ENCODE peak calls at places on chromosome 17, in nine cellular contexts. H is testis; U is cardiac muscle cell; Y is cardiac fibroblast; K is transverse colon; L is CD8-positive, alpha-beta memory T cell; I is CD4-positive, alpha-beta memory T cell; Q is HCT116; E is stomach. A is an unnamed sample.

GRCh38 chr17:76071497-76072148 is 694 bp downstream of the SRP68 start:
- DNase-seq in I (no peak), E (no peak), H (peak), L (no peak), K (no peak), Y (no peak), U (no peak), Q (no peak), A (no peak)

GRCh38 chr17:28598389-28598788 is 436 bp downstream of the SPAG5 start:
- DNase-seq in Y (no peak), K (no peak), Q (no peak), E (no peak), U (no peak), L (no peak), I (no peak), H (no peak), A (no peak)

GRCh38 chr17:13306310-13306962 is 288.6 kb upstream of the ELAC2 start:
- DNase-seq in U (peak), L (no peak), K (no peak), I (no peak), Y (peak), Q (peak), E (no peak), H (peak), A (no peak)

GRCh38 chr17:65177901-65178300 is 40.7 kb downstream of the RGS9 start:
- DNase-seq in H (no peak), I (no peak), Y (peak), L (no peak), E (no peak), U (no peak), K (no peak), Q (no peak), A (no peak)

GRCh38 chr17:19978206-19978802 is 676 bp upstream of the AKAP10 start:
- DNase-seq in U (no peak), H (no peak), L (no peak), Y (peak), E (no peak), I (peak), Q (no peak), K (no peak), A (peak)

GRCh38 chr17:63701477-63702222 is 1.7 kb upstream of the LIMD2 start:
- DNase-seq in Y (no peak), E (peak), H (peak), I (peak), L (peak), Q (no peak), U (no peak), K (peak), A (no peak)

GRCh38 chr17:47279062-47279801 is 25.6 kb downstream of the ITGB3 start:
- DNase-seq in I (no peak), E (peak), Q (no peak), L (no peak), Y (peak), H (no peak), U (peak), K (peak), A (no peak)

GRCh38 chr17:2042355-2042929 is 620 bp downstream of the OVCA2 start:
- DNase-seq in U (peak), I (no peak), Q (no peak), E (no peak), K (no peak), H (no peak), L (no peak), Y (peak), A (no peak)

GRCh38 chr17:6244253-6244652 is 174.1 kb downstream of the WSCD1 start:
- DNase-seq in L (no peak), Y (no peak), K (no peak), E (no peak), I (no peak), H (no peak), U (no peak), Q (no peak), A (no peak)

GRCh38 chr17:51643702-51644490 is 383.6 kb downstream of the UTP18 start:
- DNase-seq in H (no peak), L (no peak), Y (no peak), U (no peak), Q (no peak), K (no peak), I (no peak), E (no peak), A (no peak)

GRCh38 chr17:48609754-48610281 is 999 bp downstream of the HOXB7 start:
- DNase-seq in I (no peak), E (no peak), L (no peak), H (no peak), Y (no peak), K (no peak), U (no peak), Q (no peak), A (no peak)

GRCh38 chr17:27578718-27579085 is 52.3 kb upstream of the LGALS9 start:
- DNase-seq in Y (peak), U (no peak), Q (no peak), K (no peak), L (no peak), I (no peak), H (no peak), E (no peak), A (no peak)

DNA sequence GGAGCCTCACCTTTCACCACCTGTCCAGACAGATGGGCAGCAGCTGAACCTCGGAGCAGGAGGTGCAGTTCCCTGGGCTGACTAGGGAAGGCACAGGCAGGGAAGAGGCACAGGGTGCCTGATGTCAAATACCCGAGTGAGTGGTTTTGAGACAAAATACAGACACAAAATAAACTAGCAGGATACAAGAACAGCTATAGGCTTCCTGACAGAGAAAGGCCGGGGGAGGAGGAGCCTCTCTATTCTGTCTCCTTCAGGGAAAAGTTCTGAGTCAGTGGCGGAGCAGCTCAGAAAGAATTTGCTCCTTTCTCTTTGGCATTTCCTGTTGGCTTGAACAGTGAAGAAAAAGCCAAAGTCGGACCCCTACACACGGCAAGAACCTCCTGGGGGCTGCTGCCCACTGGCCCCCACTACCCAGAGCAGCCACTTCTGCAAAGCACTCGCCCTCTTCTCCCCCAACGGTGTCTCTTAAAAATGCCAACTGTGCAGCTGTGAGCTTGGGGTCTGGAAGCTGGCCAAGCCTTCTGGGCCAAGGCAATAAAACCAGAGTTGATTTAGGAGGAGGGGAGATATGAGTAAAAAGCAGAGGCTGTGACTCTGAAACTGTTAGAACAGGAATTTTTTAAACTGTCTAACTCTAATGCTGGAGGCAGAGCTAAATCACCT is 14.4 kb upstream of the FAAP100 start:
- DNase-seq in I (no peak), H (peak), Q (peak), U (no peak), E (peak), K (peak), Y (peak), L (no peak), A (peak)
- H3K4me3 ChIP-seq in I (no peak), H (no peak), Q (peak), U (no peak), E (peak), K (no peak), Y (no peak), L (no peak), A (no peak)

GRCh38 chr17:36608794-36609497 is 7.6 kb downstream of the MRM1 start:
- DNase-seq in Y (peak), K (peak), L (no peak), E (no peak), Q (peak), H (peak), U (peak), I (no peak), A (peak)
- H3K4me3 ChIP-seq in Y (no peak), K (no peak), L (no peak), E (no peak), Q (no peak), H (no peak), U (no peak), I (no peak), A (no peak)

DNA sequence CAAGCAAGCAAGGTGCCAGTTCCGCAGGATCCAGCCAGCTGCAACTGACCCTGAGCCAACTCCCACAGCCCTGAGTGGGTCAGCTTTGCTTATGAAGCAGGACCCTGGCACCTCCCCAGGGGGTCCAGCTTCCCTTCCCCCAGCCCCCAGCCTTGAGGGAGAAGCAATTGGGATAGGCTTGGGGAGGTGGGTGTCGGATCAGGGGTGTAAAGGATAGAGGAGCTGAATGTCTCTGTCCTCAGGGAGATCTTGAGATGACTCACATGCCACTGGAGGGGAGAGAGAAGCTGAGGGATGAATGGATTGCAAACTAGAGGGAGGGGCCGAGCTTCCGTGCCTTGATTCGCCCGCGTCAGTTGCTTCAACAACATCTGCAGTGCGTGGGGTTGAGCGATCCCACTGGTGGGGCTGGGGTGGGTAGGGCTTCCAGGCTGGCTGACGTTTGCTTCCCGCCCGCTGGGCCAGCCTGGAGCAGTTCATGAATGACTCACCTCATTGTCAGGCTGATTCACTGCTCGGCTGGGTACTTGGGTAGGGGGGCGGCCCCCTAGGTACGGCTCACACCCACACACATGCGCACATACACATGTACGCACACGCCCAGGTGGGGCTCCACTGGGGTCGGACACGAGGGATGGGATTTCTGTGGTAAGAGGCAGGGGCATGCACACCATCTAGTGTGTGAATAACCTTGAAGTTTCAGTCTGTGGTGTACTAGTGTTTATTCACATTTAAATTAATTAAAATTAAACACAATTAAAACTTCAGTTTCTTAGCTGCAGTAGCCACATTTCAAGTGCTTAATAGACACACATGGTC is 3.6 kb upstream of the HROB start:
- DNase-seq in U (peak), Y (peak), H (peak), K (peak), E (peak), Q (peak), I (peak), L (no peak), A (peak)
- H3K4me3 ChIP-seq in U (no peak), Y (peak), H (no peak), K (no peak), E (peak), Q (peak), I (no peak), L (no peak), A (no peak)

GRCh38 chr17:44204453-44204882 is 4.8 kb upstream of the ATXN7L3 start:
- DNase-seq in Y (peak), E (no peak), L (no peak), K (no peak), Q (no peak), H (no peak), I (no peak), U (no peak), A (no peak)
- H3K4me3 ChIP-seq in Y (no peak), E (no peak), L (no peak), K (no peak), Q (peak), H (no peak), I (no peak), U (no peak), A (no peak)

DNA sequence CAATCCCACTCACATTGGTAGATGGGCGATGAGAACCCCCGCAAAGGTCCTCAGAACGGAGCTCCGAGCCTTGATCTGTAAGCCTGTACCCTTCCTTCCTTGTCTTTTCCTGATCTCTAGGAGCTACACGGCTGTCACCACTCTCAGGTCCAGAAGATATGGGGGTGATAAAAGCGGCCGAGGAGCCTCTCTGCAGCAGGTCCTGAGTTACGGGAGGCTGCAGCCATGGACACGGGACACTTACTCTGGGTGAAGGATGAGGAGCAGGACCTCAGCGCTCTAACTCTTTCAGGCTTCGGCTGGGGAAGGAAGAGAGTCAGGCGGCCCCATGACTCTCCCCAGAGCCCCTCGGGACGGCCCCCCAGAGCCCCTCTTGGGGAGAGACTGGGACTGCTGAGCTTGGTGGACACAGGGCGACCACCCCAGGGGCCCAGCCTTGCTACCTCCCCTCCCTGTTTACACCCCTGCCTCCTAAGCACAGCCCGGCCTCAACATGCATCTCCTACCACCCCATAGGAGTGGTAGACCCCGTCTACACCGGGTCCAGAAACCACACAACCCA is 74.4 kb downstream of the SDK2 start:
- DNase-seq in E (no peak), Q (no peak), H (no peak), I (no peak), L (no peak), K (no peak), Y (no peak), U (no peak), A (no peak)
- H3K4me3 ChIP-seq in E (no peak), Q (no peak), H (no peak), I (no peak), L (no peak), K (no peak), Y (no peak), U (no peak), A (no peak)

A was measured in prostate gland.